ENCODE peak calls at places on chromosomes 4 and X, in seven cellular contexts. E is epithelial cell of prostate; V is neural progenitor cell; G is heart right ventricle; F is uterus; B is CD4-positive, CD25-positive, alpha-beta regulatory T cell; Q is CD4-positive, alpha-beta T cell. U is an unnamed sample.

GRCh38 chr4:22942920-22943559 is 250.3 kb downstream of the GBA3 start:
- DNase-seq in E (no peak), G (no peak), F (no peak), V (no peak), Q (no peak), B (no peak), U (no peak)

GRCh38 chrX:154804564-154804956 is 725 bp downstream of the MPP1 start:
- DNase-seq in B (no peak), F (no peak), E (no peak), Q (no peak), G (no peak), V (no peak), U (no peak)

GRCh38 chrX:139877710-139878414 is 55.0 kb downstream of the ATP11C start:
- DNase-seq in V (no peak), F (no peak), Q (no peak), B (no peak), E (no peak), G (no peak), U (no peak)

GRCh38 chr4:55116450-55116849 is 8.9 kb downstream of the KDR start:
- DNase-seq in G (no peak), F (no peak), Q (no peak), V (peak), B (no peak), E (no peak), U (no peak)

GRCh38 chr4:65893311-65893710 is 223.0 kb upstream of the EPHA5 start:
- DNase-seq in Q (no peak), B (no peak), V (no peak), G (no peak), F (no peak), E (no peak), U (no peak)

GRCh38 chr4:64883087-64883926 is 474.1 kb upstream of the TECRL start:
- DNase-seq in G (no peak), E (no peak), F (no peak), Q (no peak), V (no peak), B (no peak), U (no peak)

GRCh38 chr4:158821228-158822009 is 52.6 kb downstream of the FNIP2 start:
- DNase-seq in E (no peak), G (no peak), V (no peak), B (no peak), Q (no peak), F (no peak), U (no peak)

GRCh38 chrX:9913041-9913440 is 54.1 kb upstream of the CLDN34 start:
- DNase-seq in Q (no peak), G (no peak), E (no peak), V (no peak), B (no peak), F (no peak), U (no peak)

GRCh38 chr4:26753642-26754041 is 107.0 kb upstream of the STIM2 start:
- DNase-seq in Q (no peak), V (no peak), B (no peak), E (peak), F (no peak), G (peak), U (no peak)

GRCh38 chr4:110107868-110108267 is 90.5 kb downstream of the ELOVL6 start:
- DNase-seq in E (no peak), B (no peak), G (no peak), Q (no peak), F (no peak), V (no peak), U (no peak)

GRCh38 chr4:47694322-47694721 is 143.5 kb downstream of the CORIN start:
- DNase-seq in B (no peak), F (no peak), V (no peak), Q (no peak), E (no peak), G (no peak), U (no peak)

GRCh38 chrX:13357925-13358324 is 38.1 kb upstream of the ATXN3L start:
- DNase-seq in B (no peak), Q (no peak), E (peak), F (no peak), G (no peak), V (peak), U (no peak)

GRCh38 chr4:7192252-7193039 is at the start of gene SORCS2:
- DNase-seq in F (peak), Q (peak), E (no peak), V (peak), G (peak), B (peak), U (no peak)

GRCh38 chr4:16029329-16029728 is 54.5 kb downstream of the PROM1 start:
- DNase-seq in V (no peak), E (no peak), G (no peak), Q (no peak), B (no peak), F (no peak), U (no peak)

GRCh38 chr4:35934370-35934981 is 309.8 kb downstream of the ARAP2 start:
- DNase-seq in V (peak), E (no peak), Q (no peak), F (no peak), B (peak), G (no peak), U (no peak)

GRCh38 chrX:53438832-53439230 is 4.7 kb upstream of the HSD17B10 start:
- DNase-seq in Q (no peak), E (no peak), F (no peak), V (no peak), B (no peak), G (no peak), U (no peak)

GRCh38 chrX:66625525-66625924 is 13.4 kb downstream of the EDA2R start:
- DNase-seq in Q (no peak), E (no peak), V (no peak), B (no peak), F (no peak), G (no peak), U (no peak)

GRCh38 chr4:166044871-166045270 is 171.8 kb downstream of the TLL1 start:
- DNase-seq in V (no peak), G (no peak), F (no peak), B (no peak), Q (no peak), E (peak), U (no peak)

GRCh38 chr4:48767055-48767454 is 13.0 kb downstream of the FRYL start:
- DNase-seq in E (no peak), Q (no peak), V (no peak), B (no peak), G (no peak), F (no peak), U (no peak)

GRCh38 chrX:144730486-144730885 is 516.8 kb upstream of the SPANXN1 start:
- DNase-seq in Q (no peak), E (no peak), F (no peak), V (no peak), B (no peak), G (no peak), U (no peak)

GRCh38 chrX:106608016-106608415 is 3.8 kb upstream of the RADX start:
- DNase-seq in V (peak), F (no peak), Q (peak), B (peak), G (no peak), E (no peak), U (no peak)

GRCh38 chrX:49308604-49309269 is 5.3 kb downstream of the GAGE10 start:
- DNase-seq in F (peak), Q (peak), B (no peak), G (no peak), V (no peak), E (no peak), U (no peak)

GRCh38 chrX:110734894-110735541 is 60.6 kb downstream of the CHRDL1 start:
- DNase-seq in G (no peak), Q (no peak), B (no peak), V (peak), E (no peak), F (no peak), U (no peak)

GRCh38 chrX:70720721-70721120 is 187.8 kb downstream of the TEX11 start:
- DNase-seq in B (no peak), V (no peak), G (no peak), Q (no peak), E (no peak), F (no peak), U (no peak)

GRCh38 chrX:701673-702072 is 71.1 kb downstream of the SHOX start:
- DNase-seq in E (no peak), F (no peak), B (no peak), Q (no peak), V (no peak), G (no peak), U (no peak)

GRCh38 chr4:181193162-181193930 is 1049.9 kb upstream of the TENM3 start:
- DNase-seq in G (no peak), E (no peak), Q (no peak), F (no peak), B (no peak), V (peak), U (no peak)

GRCh38 chrX:45184211-45184610 is 16.5 kb downstream of the DIPK2B start:
- DNase-seq in B (no peak), F (no peak), Q (no peak), V (no peak), E (no peak), G (no peak), U (no peak)

GRCh38 chr4:105126311-105127153 is 20.1 kb upstream of the TET2 start:
- DNase-seq in G (no peak), Q (no peak), V (no peak), E (no peak), F (no peak), B (no peak), U (no peak)

GRCh38 chr4:6369511-6369910 is 99.9 kb downstream of the WFS1 start:
- DNase-seq in F (no peak), E (no peak), Q (no peak), B (no peak), G (no peak), V (no peak), U (no peak)

GRCh38 chr4:61425315-61425714 is 225.2 kb downstream of the ADGRL3 start:
- DNase-seq in V (no peak), B (no peak), E (peak), Q (no peak), G (no peak), F (no peak), U (no peak)

GRCh38 chrX:38220936-38221386 is 290 bp upstream of the SRPX start:
- DNase-seq in V (no peak), B (no peak), G (peak), Q (no peak), E (no peak), F (peak), U (no peak)

GRCh38 chrX:13952581-13952980 is 77.1 kb downstream of the GEMIN8 start:
- DNase-seq in E (no peak), B (no peak), G (no peak), F (no peak), Q (no peak), V (no peak), U (no peak)

GRCh38 chr4:109472343-109472761 is 38.7 kb downstream of the SEC24B start:
- DNase-seq in Q (no peak), V (no peak), E (peak), G (no peak), F (no peak), B (no peak), U (no peak)

GRCh38 chrX:50813843-50814661 is at the start of gene SHROOM4:
- DNase-seq in G (peak), V (peak), Q (no peak), B (no peak), F (peak), E (no peak), U (peak)

DNA sequence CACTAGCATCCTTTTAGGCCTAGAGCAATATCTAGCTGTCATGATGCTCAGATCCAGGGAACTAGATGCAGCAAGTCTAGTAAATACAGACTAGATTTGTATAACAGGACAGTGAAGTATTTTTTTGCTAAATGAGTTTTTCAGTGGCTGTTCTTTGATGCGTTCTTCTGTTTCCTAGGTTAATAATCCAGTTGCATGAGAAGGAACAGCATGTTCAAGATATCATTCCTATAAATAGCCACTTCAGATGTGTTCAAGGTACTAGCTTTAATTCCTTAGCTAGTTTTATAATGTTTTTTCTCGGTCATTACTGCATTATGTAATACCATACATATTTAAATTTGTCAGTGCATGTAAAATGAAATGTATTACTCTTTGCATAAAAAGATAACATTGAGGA is 4.7 kb downstream of the OCRL start:
- DNase-seq in V (no peak), B (no peak), F (no peak), G (no peak), E (no peak), Q (no peak), U (no peak)
- H3K27ac ChIP-seq in V (no peak), B (no peak), F (no peak), G (no peak), E (no peak), Q (no peak), U (peak)

GRCh38 chrX:21991504-21991903 is 40.6 kb upstream of the PHEX start:
- DNase-seq in V (no peak), F (no peak), B (no peak), G (no peak), Q (no peak), E (no peak), U (no peak)

GRCh38 chrX:21998037-21998436 is 34.1 kb upstream of the PHEX start:
- DNase-seq in F (no peak), B (no peak), G (no peak), Q (no peak), V (no peak), E (no peak), U (no peak)

GRCh38 chrX:21993265-21993664 is 38.9 kb upstream of the PHEX start:
- DNase-seq in G (peak), F (no peak), E (no peak), B (no peak), V (no peak), Q (no peak), U (no peak)

GRCh38 chrX:21996872-21997271 is 35.3 kb upstream of the PHEX start:
- DNase-seq in F (no peak), V (no peak), B (no peak), E (no peak), Q (no peak), G (no peak), U (no peak)
- H3K27ac ChIP-seq in F (no peak), V (no peak), B (no peak), E (peak), Q (no peak), G (no peak), U (peak)

DNA sequence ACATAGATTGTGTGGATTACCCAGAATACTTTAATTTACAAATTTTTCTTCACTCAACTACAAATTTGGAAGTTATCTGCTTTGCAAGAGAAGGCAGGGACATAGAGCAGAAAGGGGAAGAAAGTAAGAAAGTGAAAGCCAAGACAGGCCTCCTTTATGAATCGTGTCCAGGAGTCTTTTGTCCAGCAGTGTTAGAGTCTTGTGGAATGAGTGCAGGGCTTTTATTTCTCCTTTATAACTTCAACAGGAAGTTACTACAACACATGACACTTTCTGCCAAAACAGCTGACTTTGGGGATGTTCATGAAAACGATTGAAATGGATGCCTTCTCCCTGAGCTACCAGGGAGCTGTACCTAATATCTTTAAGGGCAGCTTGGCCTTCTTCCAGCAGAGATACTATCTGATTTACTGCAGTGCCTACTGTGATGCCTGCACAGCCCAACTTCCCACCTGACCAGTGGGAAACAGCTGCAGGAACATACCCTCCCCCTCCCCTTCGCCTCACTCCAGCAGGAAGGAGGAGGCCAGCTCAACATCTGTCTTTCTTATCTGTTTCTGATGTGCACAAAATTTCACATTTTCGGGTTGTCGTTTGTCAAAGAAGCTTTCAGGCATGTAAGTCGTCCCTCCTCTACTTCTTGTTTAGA is 557.6 kb upstream of the SLIT2 start:
- DNase-seq in F (peak), V (no peak), G (no peak), B (no peak), E (no peak), Q (no peak), U (no peak)
- H3K27ac ChIP-seq in F (peak), V (no peak), G (no peak), B (no peak), E (no peak), Q (no peak), U (no peak)

GRCh38 chr4:145920205-145920604 is 18.4 kb downstream of the ZNF827 start:
- DNase-seq in E (no peak), G (no peak), V (no peak), Q (no peak), B (no peak), F (peak), U (no peak)
- H3K27ac ChIP-seq in E (no peak), G (no peak), V (no peak), Q (no peak), B (no peak), F (peak), U (no peak)

U was measured in caudate nucleus.